ENCODE peak calls at places on chromosomes 1 and 21, in ten cellular contexts. I is coronary artery; B is NCI-H2081; D is mucosa of descending colon; R is AG09309; P is NCI-H146; L is stimulated activated CD4-positive, alpha-beta T cell treated with anti-CD3 and anti-CD28 coated beads, Interleukin-1b, Interleukin-23, amount 100 ng/mL, for 4 hours; S is iPS-NIHi11; J is fibroblast of pulmonary artery; C is HCEC 1CT. H is an unnamed sample.

GRCh38 chr1:101022294-101022693 is 3.3 kb downstream of the DPH5 start:
- DNase-seq in C (peak; percentile 77), P (no peak), D (no peak), B (no peak), R (no peak), S (no peak), L (no peak), I (no peak), J (peak; percentile 70), H (peak; percentile 47)

GRCh38 chr1:53066433-53066832 is 4.4 kb downstream of the PODN start:
- DNase-seq in P (no peak), I (no peak), L (no peak), C (no peak), J (no peak), D (no peak), B (no peak), S (no peak), R (no peak), H (no peak)

GRCh38 chr1:41799723-41800122 is 119.0 kb downstream of the HIVEP3 start:
- DNase-seq in L (no peak), I (no peak), J (no peak), B (no peak), D (no peak), C (no peak), S (no peak), P (no peak), R (no peak), H (no peak)

GRCh38 chr1:54413732-54414131 is 7.5 kb upstream of the SSBP3 start:
- DNase-seq in P (no peak), I (no peak), S (no peak), C (no peak), B (no peak), R (no peak), J (no peak), L (no peak), D (no peak), H (no peak)

GRCh38 chr1:150005606-150006005 is 4.9 kb downstream of the OTUD7B start:
- DNase-seq in J (no peak), R (no peak), S (no peak), B (no peak), D (no peak), I (no peak), P (no peak), C (no peak), L (no peak), H (no peak)

GRCh38 chr1:111463029-111463683 is 10.6 kb upstream of the C1orf162 start:
- DNase-seq in B (no peak), R (no peak), P (no peak), S (no peak), D (no peak), L (no peak), J (peak; percentile 38), I (no peak), C (peak; percentile 52), H (no peak)

GRCh38 chr1:240465531-240465940 is 146.4 kb downstream of the GREM2 start:
- DNase-seq in S (peak; percentile 42), R (no peak), D (no peak), P (no peak), I (no peak), L (no peak), B (no peak), C (peak; percentile 23), J (peak; percentile 15), H (peak; percentile 46)

GRCh38 chr1:7568053-7568452 is 203.0 kb upstream of the VAMP3 start:
- DNase-seq in I (no peak), C (no peak), D (no peak), S (no peak), R (no peak), L (no peak), B (no peak), P (no peak), J (no peak), H (no peak)

GRCh38 chr1:160404094-160404493 is 3.7 kb downstream of the VANGL2 start:
- DNase-seq in J (no peak), S (no peak), B (no peak), D (no peak), L (no peak), R (no peak), P (no peak), I (no peak), C (no peak), H (no peak)

GRCh38 chr1:221087919-221088318 is 208.7 kb downstream of the HLX start:
- DNase-seq in R (no peak), C (peak; percentile 73), B (no peak), J (peak; percentile 17), D (no peak), S (no peak), L (no peak), I (no peak), P (no peak), H (no peak)

GRCh38 chr1:202144510-202145324 is at the start of gene ARL8A:
- DNase-seq in D (peak; percentile 82), P (peak; percentile 65), L (peak; percentile 44), J (no peak), S (peak; percentile 89), C (peak; percentile 37), B (peak; percentile 75), I (no peak), R (no peak), H (peak; percentile 75)

GRCh38 chr1:28281608-28282425 is 22.5 kb downstream of the SESN2 start:
- DNase-seq in P (no peak), J (no peak), B (no peak), L (no peak), I (no peak), C (no peak), S (no peak), R (no peak), D (no peak), H (no peak)

GRCh38 chr1:46718340-46718726 is 581 bp downstream of the EFCAB14 start:
- DNase-seq in J (no peak), C (no peak), B (no peak), P (no peak), I (no peak), L (no peak), R (no peak), S (no peak), D (no peak), H (no peak)

GRCh38 chr1:19737413-19737812 is 62.3 kb downstream of the TMCO4 start:
- DNase-seq in L (no peak), R (no peak), I (no peak), B (no peak), S (peak; percentile 30), P (peak; percentile 80), C (peak; percentile 39), J (peak; percentile 20), D (no peak), H (no peak)

GRCh38 chr21:25887166-25887565 is 152.4 kb downstream of the GABPA start:
- DNase-seq in B (no peak), I (no peak), R (no peak), S (peak; percentile 37), C (no peak), J (no peak), P (no peak), D (peak; percentile 50), L (no peak), H (peak; percentile 59)

GRCh38 chr1:212082765-212083406 is 47.3 kb downstream of the DTL start:
- DNase-seq in J (no peak), D (no peak), C (no peak), R (no peak), I (no peak), P (no peak), L (no peak), B (no peak), S (no peak), H (no peak)

GRCh38 chr1:101438359-101438758 is 201.5 kb downstream of the S1PR1 start:
- DNase-seq in I (no peak), R (no peak), B (no peak), S (peak; percentile 19), J (peak; percentile 21), L (no peak), P (no peak), C (no peak), D (no peak), H (peak; percentile 52)

GRCh38 chr1:205676002-205676401 is 4.3 kb downstream of the SLC45A3 start:
- DNase-seq in B (no peak), C (no peak), L (no peak), P (no peak), S (no peak), J (no peak), I (no peak), R (no peak), D (peak; percentile 68), H (no peak)

GRCh38 chr1:177927021-177927596 is 42.7 kb downstream of the SEC16B start:
- DNase-seq in S (no peak), L (no peak), J (peak; percentile 75), I (no peak), R (peak; percentile 67), C (peak; percentile 96), B (no peak), P (no peak), D (no peak), H (no peak)

GRCh38 chr1:68178821-68179490 is 53.4 kb downstream of the WLS start:
- DNase-seq in D (no peak), C (peak; percentile 80), B (no peak), L (no peak), J (peak; percentile 38), I (no peak), S (no peak), R (no peak), P (no peak), H (no peak)

GRCh38 chr1:116374340-116375164 is 1.5 kb downstream of the ATP1A1 start:
- DNase-seq in C (no peak), D (peak; percentile 54), P (peak; percentile 9), J (no peak), I (no peak), R (no peak), B (peak; percentile 1), L (no peak), S (no peak), H (peak; percentile 46)

GRCh38 chr21:41965447-41966340 is 11.9 kb upstream of the C2CD2 start:
- DNase-seq in S (no peak), L (no peak), D (no peak), J (no peak), I (peak; percentile 57), B (no peak), C (no peak), R (no peak), P (peak; percentile 42), H (no peak)

H was measured in GM23338.